ENCODE peak calls at places on chromosome 20, in eight cellular contexts. One of them, this sample, is unnamed.

GRCh38 chr20:4366076-4366475 is 350.7 kb upstream of the RNF24 start:
- DNase-seq in choroid plexus epithelial cell: peak; percentile 10
- DNase-seq in cardiac muscle cell: no peak
- DNase-seq in endothelial cell: no peak
- DNase-seq in cardiac fibroblast: peak; percentile 1
- DNase-seq in HFFc6: peak; percentile 17
- DNase-seq in ascending aorta: no peak
- DNase-seq in GM20000: no peak
- DNase-seq in this sample: no peak

GRCh38 chr20:2006452-2007381 is 12.9 kb upstream of the PDYN start:
- DNase-seq in cardiac fibroblast: peak; percentile 56
- DNase-seq in endothelial cell: peak; percentile 32
- DNase-seq in choroid plexus epithelial cell: peak; percentile 52
- DNase-seq in HFFc6: no peak
- DNase-seq in GM20000: peak; percentile 66
- DNase-seq in ascending aorta: no peak
- DNase-seq in cardiac muscle cell: peak; percentile 52
- DNase-seq in this sample: peak; percentile 51

GRCh38 chr20:36926653-36927200 is 24.8 kb downstream of the SAMHD1 start:
- DNase-seq in endothelial cell: no peak
- DNase-seq in ascending aorta: no peak
- DNase-seq in cardiac muscle cell: no peak
- DNase-seq in GM20000: no peak
- DNase-seq in choroid plexus epithelial cell: no peak
- DNase-seq in HFFc6: no peak
- DNase-seq in cardiac fibroblast: no peak
- DNase-seq in this sample: no peak

GRCh38 chr20:38685853-38686473 is 38.3 kb upstream of the SLC32A1 start:
- DNase-seq in choroid plexus epithelial cell: peak; percentile 66
- DNase-seq in endothelial cell: peak; percentile 79
- DNase-seq in cardiac fibroblast: peak; percentile 49
- DNase-seq in cardiac muscle cell: peak; percentile 83
- DNase-seq in HFFc6: peak; percentile 12
- DNase-seq in ascending aorta: no peak
- DNase-seq in GM20000: peak; percentile 54
- DNase-seq in this sample: peak; percentile 91

GRCh38 chr20:15342987-15343639 is 1005.7 kb upstream of the FLRT3 start:
- DNase-seq in GM20000: no peak
- DNase-seq in HFFc6: no peak
- DNase-seq in cardiac fibroblast: no peak
- DNase-seq in endothelial cell: no peak
- DNase-seq in cardiac muscle cell: no peak
- DNase-seq in ascending aorta: no peak
- DNase-seq in choroid plexus epithelial cell: no peak
- DNase-seq in this sample: no peak

GRCh38 chr20:47653892-47654291 is 131.4 kb downstream of the SULF2 start:
- DNase-seq in ascending aorta: no peak
- DNase-seq in HFFc6: no peak
- DNase-seq in cardiac muscle cell: no peak
- DNase-seq in endothelial cell: no peak
- DNase-seq in cardiac fibroblast: no peak
- DNase-seq in GM20000: no peak
- DNase-seq in choroid plexus epithelial cell: no peak
- DNase-seq in this sample: no peak

GRCh38 chr20:33679758-33680485 is 5.7 kb upstream of the NECAB3 start:
- DNase-seq in cardiac fibroblast: no peak
- DNase-seq in cardiac muscle cell: no peak
- DNase-seq in ascending aorta: no peak
- DNase-seq in endothelial cell: no peak
- DNase-seq in HFFc6: no peak
- DNase-seq in GM20000: peak; percentile 82
- DNase-seq in choroid plexus epithelial cell: no peak
- DNase-seq in this sample: no peak

GRCh38 chr20:50100552-50100951 is 12.4 kb downstream of the UBE2V1 start:
- DNase-seq in cardiac muscle cell: no peak
- DNase-seq in cardiac fibroblast: no peak
- DNase-seq in HFFc6: no peak
- DNase-seq in GM20000: no peak
- DNase-seq in choroid plexus epithelial cell: peak; percentile 41
- DNase-seq in ascending aorta: no peak
- DNase-seq in endothelial cell: no peak
- DNase-seq in this sample: no peak

GRCh38 chr20:7859371-7859802 is 80.9 kb downstream of the HAO1 start:
- DNase-seq in choroid plexus epithelial cell: peak; percentile 81
- DNase-seq in ascending aorta: no peak
- DNase-seq in HFFc6: peak; percentile 54
- DNase-seq in endothelial cell: peak; percentile 10
- DNase-seq in GM20000: peak; percentile 16
- DNase-seq in cardiac fibroblast: peak; percentile 80
- DNase-seq in cardiac muscle cell: peak; percentile 52
- DNase-seq in this sample: peak; percentile 14

GRCh38 chr20:1336699-1337387 is 7.9 kb upstream of the SDCBP2 start:
- DNase-seq in GM20000: no peak
- DNase-seq in endothelial cell: no peak
- DNase-seq in cardiac muscle cell: no peak
- DNase-seq in ascending aorta: no peak
- DNase-seq in choroid plexus epithelial cell: no peak
- DNase-seq in HFFc6: no peak
- DNase-seq in cardiac fibroblast: peak; percentile 84
- DNase-seq in this sample: no peak

GRCh38 chr20:62822788-62823651 is 6.2 kb downstream of the COL9A3 start:
- DNase-seq in GM20000: peak; percentile 88
- DNase-seq in endothelial cell: peak; percentile 53
- DNase-seq in cardiac fibroblast: no peak
- DNase-seq in HFFc6: no peak
- DNase-seq in choroid plexus epithelial cell: no peak
- DNase-seq in ascending aorta: no peak
- DNase-seq in cardiac muscle cell: peak; percentile 38
- DNase-seq in this sample: peak; percentile 49

GRCh38 chr20:6848041-6848440 is 80.6 kb downstream of the BMP2 start:
- DNase-seq in cardiac muscle cell: no peak
- DNase-seq in endothelial cell: no peak
- DNase-seq in cardiac fibroblast: no peak
- DNase-seq in ascending aorta: no peak
- DNase-seq in HFFc6: no peak
- DNase-seq in choroid plexus epithelial cell: no peak
- DNase-seq in GM20000: no peak
- DNase-seq in this sample: no peak

GRCh38 chr20:45969712-45970634 is 2.0 kb downstream of the ZNF335 start:
- DNase-seq in cardiac muscle cell: peak; percentile 73
- DNase-seq in endothelial cell: peak; percentile 33
- DNase-seq in choroid plexus epithelial cell: peak; percentile 81
- DNase-seq in ascending aorta: no peak
- DNase-seq in HFFc6: peak; percentile 47
- DNase-seq in cardiac fibroblast: peak; percentile 78
- DNase-seq in GM20000: peak; percentile 55
- DNase-seq in this sample: no peak

GRCh38 chr20:10828221-10828620 is 154.4 kb upstream of the JAG1 start:
- DNase-seq in cardiac fibroblast: no peak
- DNase-seq in ascending aorta: no peak
- DNase-seq in endothelial cell: no peak
- DNase-seq in cardiac muscle cell: no peak
- DNase-seq in GM20000: no peak
- DNase-seq in HFFc6: no peak
- DNase-seq in choroid plexus epithelial cell: no peak
- DNase-seq in this sample: no peak

GRCh38 chr20:1440024-1440423 is 26.6 kb downstream of the NSFL1C start:
- DNase-seq in cardiac muscle cell: no peak
- DNase-seq in choroid plexus epithelial cell: peak; percentile 45
- DNase-seq in endothelial cell: peak; percentile 37
- DNase-seq in ascending aorta: no peak
- DNase-seq in cardiac fibroblast: no peak
- DNase-seq in HFFc6: peak; percentile 21
- DNase-seq in GM20000: no peak
- DNase-seq in this sample: no peak

GRCh38 chr20:4809707-4810106 is 88.0 kb downstream of the PRND start:
- DNase-seq in cardiac muscle cell: no peak
- DNase-seq in cardiac fibroblast: no peak
- DNase-seq in GM20000: no peak
- DNase-seq in endothelial cell: no peak
- DNase-seq in ascending aorta: no peak
- DNase-seq in choroid plexus epithelial cell: no peak
- DNase-seq in HFFc6: no peak
- DNase-seq in this sample: no peak

GRCh38 chr20:9177278-9177677 is 108.4 kb downstream of the PLCB4 start:
- DNase-seq in GM20000: no peak
- DNase-seq in endothelial cell: no peak
- DNase-seq in cardiac muscle cell: no peak
- DNase-seq in HFFc6: no peak
- DNase-seq in choroid plexus epithelial cell: no peak
- DNase-seq in cardiac fibroblast: no peak
- DNase-seq in ascending aorta: no peak
- DNase-seq in this sample: no peak

GRCh38 chr20:9169409-9169808 is 100.5 kb downstream of the PLCB4 start:
- DNase-seq in ascending aorta: no peak
- DNase-seq in cardiac muscle cell: no peak
- DNase-seq in HFFc6: no peak
- DNase-seq in GM20000: no peak
- DNase-seq in endothelial cell: no peak
- DNase-seq in choroid plexus epithelial cell: no peak
- DNase-seq in cardiac fibroblast: no peak
- DNase-seq in this sample: no peak

GRCh38 chr20:9172908-9173307 is 104.0 kb downstream of the PLCB4 start:
- DNase-seq in cardiac fibroblast: peak; percentile 3
- DNase-seq in GM20000: no peak
- DNase-seq in choroid plexus epithelial cell: peak; percentile 42
- DNase-seq in HFFc6: no peak
- DNase-seq in endothelial cell: no peak
- DNase-seq in ascending aorta: no peak
- DNase-seq in cardiac muscle cell: peak; percentile 11
- DNase-seq in this sample: no peak
- TF ChIP-seq CTCF in cardiac fibroblast: peak; percentile 18
- TF ChIP-seq CTCF in GM20000: no peak
- TF ChIP-seq CTCF in choroid plexus epithelial cell: peak; percentile 50
- TF ChIP-seq CTCF in HFFc6: peak; percentile 49
- TF ChIP-seq CTCF in endothelial cell: no peak
- TF ChIP-seq CTCF in ascending aorta: peak; percentile 22
- TF ChIP-seq CTCF in cardiac muscle cell: peak; percentile 16
- TF ChIP-seq CTCF in this sample: no peak

DNA sequence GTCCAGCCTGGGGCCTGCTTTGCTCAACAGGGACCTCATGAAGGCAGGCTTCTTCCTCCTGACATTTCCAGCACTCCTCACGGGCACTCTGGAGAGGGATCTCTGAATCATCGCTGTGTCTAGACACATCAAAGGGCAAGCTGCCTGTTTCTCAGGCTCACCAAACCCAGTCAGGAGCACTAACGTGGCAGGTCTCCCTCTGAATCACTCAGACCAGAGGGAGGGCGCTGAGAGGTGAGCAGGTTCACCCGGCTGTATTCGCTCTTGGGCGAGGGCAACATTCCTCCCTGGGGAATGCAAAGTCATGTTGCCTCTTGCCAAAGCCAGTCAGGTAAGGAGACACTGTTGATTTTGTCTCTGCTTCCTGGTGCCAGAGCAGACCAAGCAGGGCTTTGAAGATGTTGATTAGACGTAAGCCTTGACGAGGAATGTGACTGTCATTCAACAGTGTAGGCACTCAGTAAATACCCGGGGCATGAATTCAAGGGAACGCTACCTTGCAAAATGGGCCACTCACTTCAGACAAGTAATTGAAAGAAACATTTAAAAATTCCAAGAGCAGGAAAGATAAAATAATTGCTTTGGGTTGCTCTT is 50.1 kb downstream of the CYP24A1 start:
- DNase-seq in cardiac muscle cell: peak; percentile 23
- DNase-seq in ascending aorta: no peak
- DNase-seq in choroid plexus epithelial cell: peak; percentile 96
- DNase-seq in endothelial cell: no peak
- DNase-seq in HFFc6: peak; percentile 97
- DNase-seq in cardiac fibroblast: peak; percentile 78
- DNase-seq in GM20000: no peak
- DNase-seq in this sample: peak; percentile 14
- TF ChIP-seq CTCF in cardiac muscle cell: no peak
- TF ChIP-seq CTCF in ascending aorta: no peak
- TF ChIP-seq CTCF in choroid plexus epithelial cell: no peak
- TF ChIP-seq CTCF in endothelial cell: no peak
- TF ChIP-seq CTCF in HFFc6: no peak
- TF ChIP-seq CTCF in cardiac fibroblast: no peak
- TF ChIP-seq CTCF in GM20000: no peak
- TF ChIP-seq CTCF in this sample: no peak

GRCh38 chr20:44039147-44039546 is 124.5 kb downstream of the TOX2 start:
- DNase-seq in HFFc6: no peak
- DNase-seq in cardiac fibroblast: no peak
- DNase-seq in choroid plexus epithelial cell: no peak
- DNase-seq in cardiac muscle cell: no peak
- DNase-seq in endothelial cell: no peak
- DNase-seq in GM20000: no peak
- DNase-seq in ascending aorta: no peak
- DNase-seq in this sample: no peak

GRCh38 chr20:44040202-44040915 is 125.7 kb downstream of the TOX2 start:
- DNase-seq in HFFc6: no peak
- DNase-seq in cardiac muscle cell: no peak
- DNase-seq in choroid plexus epithelial cell: no peak
- DNase-seq in ascending aorta: no peak
- DNase-seq in endothelial cell: no peak
- DNase-seq in GM20000: no peak
- DNase-seq in cardiac fibroblast: no peak
- DNase-seq in this sample: no peak

GRCh38 chr20:44041001-44041400 is 126.3 kb downstream of the TOX2 start:
- DNase-seq in ascending aorta: no peak
- DNase-seq in choroid plexus epithelial cell: no peak
- DNase-seq in cardiac muscle cell: no peak
- DNase-seq in endothelial cell: no peak
- DNase-seq in HFFc6: no peak
- DNase-seq in GM20000: no peak
- DNase-seq in cardiac fibroblast: no peak
- DNase-seq in this sample: no peak

GRCh38 chr20:44039741-44040140 is 125.1 kb downstream of the TOX2 start:
- DNase-seq in cardiac muscle cell: no peak
- DNase-seq in cardiac fibroblast: no peak
- DNase-seq in endothelial cell: no peak
- DNase-seq in ascending aorta: no peak
- DNase-seq in choroid plexus epithelial cell: no peak
- DNase-seq in GM20000: no peak
- DNase-seq in HFFc6: no peak
- DNase-seq in this sample: no peak

DNA sequence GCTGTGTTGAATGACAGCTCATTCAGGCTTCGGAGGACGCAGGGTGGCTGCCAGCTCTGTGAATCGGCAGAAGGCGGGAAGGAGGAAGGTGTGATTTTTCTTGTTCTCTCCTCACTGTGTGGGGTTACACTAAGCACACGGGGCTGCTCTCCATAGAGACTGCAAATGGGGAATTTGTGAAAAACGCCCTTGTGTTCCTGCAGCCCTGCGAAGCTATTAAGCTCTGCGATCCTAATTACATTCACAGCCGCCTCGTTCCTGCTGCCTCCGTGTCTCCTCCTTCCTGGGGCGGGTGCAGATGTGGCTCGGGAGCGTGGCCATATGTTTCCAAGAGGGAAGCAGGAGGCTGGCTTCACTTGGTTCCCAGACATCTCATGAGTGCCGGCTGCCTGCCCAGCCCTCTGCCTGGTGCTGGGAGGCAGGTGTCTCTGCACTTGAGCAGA is 124.0 kb downstream of the TOX2 start:
- DNase-seq in GM20000: no peak
- DNase-seq in ascending aorta: no peak
- DNase-seq in cardiac fibroblast: no peak
- DNase-seq in choroid plexus epithelial cell: no peak
- DNase-seq in cardiac muscle cell: no peak
- DNase-seq in HFFc6: no peak
- DNase-seq in endothelial cell: no peak
- DNase-seq in this sample: no peak
- TF ChIP-seq CTCF in GM20000: no peak
- TF ChIP-seq CTCF in ascending aorta: no peak
- TF ChIP-seq CTCF in cardiac fibroblast: no peak
- TF ChIP-seq CTCF in choroid plexus epithelial cell: no peak
- TF ChIP-seq CTCF in cardiac muscle cell: no peak
- TF ChIP-seq CTCF in HFFc6: no peak
- TF ChIP-seq CTCF in endothelial cell: no peak
- TF ChIP-seq CTCF in this sample: no peak

GRCh38 chr20:60137657-60138245 is 179.5 kb downstream of the CDH26 start:
- DNase-seq in cardiac fibroblast: no peak
- DNase-seq in ascending aorta: no peak
- DNase-seq in GM20000: no peak
- DNase-seq in choroid plexus epithelial cell: peak; percentile 2
- DNase-seq in endothelial cell: peak; percentile 51
- DNase-seq in cardiac muscle cell: no peak
- DNase-seq in HFFc6: no peak
- DNase-seq in this sample: peak; percentile 15
- TF ChIP-seq CTCF in cardiac fibroblast: peak; percentile 42
- TF ChIP-seq CTCF in ascending aorta: peak; percentile 19
- TF ChIP-seq CTCF in GM20000: peak; percentile 62
- TF ChIP-seq CTCF in choroid plexus epithelial cell: peak; percentile 30
- TF ChIP-seq CTCF in endothelial cell: peak; percentile 82
- TF ChIP-seq CTCF in cardiac muscle cell: peak; percentile 10
- TF ChIP-seq CTCF in HFFc6: peak; percentile 77
- TF ChIP-seq CTCF in this sample: peak; percentile 36

This sample was measured in nephron progenitor cell.